ENCODE peak calls at places on chromosomes 16 and 17, in five cellular contexts. One of them, this sample, is unnamed.

GRCh38 chr16:8611122-8611521 is 10.4 kb upstream of the METTL22 start:
- DNase-seq in effector CD4-positive, alpha-beta T cell: no peak
- DNase-seq in HuH-7.5: no peak
- DNase-seq in KG1: no peak
- DNase-seq in iris pigment epithelial cell: no peak
- DNase-seq in this sample: no peak

GRCh38 chr16:937311-937710 is 33.5 kb downstream of the LMF1 start:
- DNase-seq in iris pigment epithelial cell: no peak
- DNase-seq in effector CD4-positive, alpha-beta T cell: no peak
- DNase-seq in HuH-7.5: no peak
- DNase-seq in KG1: no peak
- DNase-seq in this sample: no peak

GRCh38 chr17:67500261-67500660 is 123.2 kb downstream of the PITPNC1 start:
- DNase-seq in HuH-7.5: no peak
- DNase-seq in iris pigment epithelial cell: peak; percentile 31
- DNase-seq in KG1: no peak
- DNase-seq in effector CD4-positive, alpha-beta T cell: no peak
- DNase-seq in this sample: no peak

GRCh38 chr17:70552230-70552981 is 383.1 kb downstream of the KCNJ2 start:
- DNase-seq in HuH-7.5: peak; percentile 40
- DNase-seq in effector CD4-positive, alpha-beta T cell: no peak
- DNase-seq in iris pigment epithelial cell: peak; percentile 56
- DNase-seq in KG1: peak; percentile 36
- DNase-seq in this sample: peak; percentile 51

GRCh38 chr16:56275076-56275475 is 83.8 kb downstream of the GNAO1 start:
- DNase-seq in KG1: no peak
- DNase-seq in iris pigment epithelial cell: no peak
- DNase-seq in effector CD4-positive, alpha-beta T cell: no peak
- DNase-seq in HuH-7.5: no peak
- DNase-seq in this sample: no peak

GRCh38 chr17:20094777-20095176 is 85.6 kb downstream of the SPECC1 start:
- DNase-seq in iris pigment epithelial cell: no peak
- DNase-seq in effector CD4-positive, alpha-beta T cell: no peak
- DNase-seq in HuH-7.5: no peak
- DNase-seq in KG1: no peak
- DNase-seq in this sample: no peak

GRCh38 chr17:32249475-32249874 is 16.2 kb upstream of the RHBDL3 start:
- DNase-seq in KG1: no peak
- DNase-seq in iris pigment epithelial cell: no peak
- DNase-seq in HuH-7.5: no peak
- DNase-seq in effector CD4-positive, alpha-beta T cell: no peak
- DNase-seq in this sample: no peak

GRCh38 chr17:1153795-1154546 is 25.8 kb downstream of the ABR start:
- DNase-seq in iris pigment epithelial cell: peak; percentile 75
- DNase-seq in KG1: no peak
- DNase-seq in effector CD4-positive, alpha-beta T cell: no peak
- DNase-seq in HuH-7.5: peak; percentile 57
- DNase-seq in this sample: peak; percentile 20

GRCh38 chr16:49921791-49922456 is 66.0 kb upstream of the ZNF423 start:
- DNase-seq in HuH-7.5: peak; percentile 66
- DNase-seq in iris pigment epithelial cell: peak; percentile 41
- DNase-seq in effector CD4-positive, alpha-beta T cell: no peak
- DNase-seq in KG1: peak; percentile 8
- DNase-seq in this sample: peak; percentile 87

GRCh38 chr17:1966274-1967086 is 58.7 kb downstream of the RTN4RL1 start:
- DNase-seq in KG1: no peak
- DNase-seq in HuH-7.5: no peak
- DNase-seq in effector CD4-positive, alpha-beta T cell: no peak
- DNase-seq in iris pigment epithelial cell: no peak
- DNase-seq in this sample: no peak

GRCh38 chr16:4511441-4512082 is 27.0 kb downstream of the CDIP1 start:
- DNase-seq in KG1: no peak
- DNase-seq in iris pigment epithelial cell: peak; percentile 42
- DNase-seq in effector CD4-positive, alpha-beta T cell: no peak
- DNase-seq in HuH-7.5: peak; percentile 66
- DNase-seq in this sample: peak; percentile 64

GRCh38 chr17:75876938-75877751 is 1.2 kb downstream of the TRIM47 start:
- DNase-seq in effector CD4-positive, alpha-beta T cell: no peak
- DNase-seq in HuH-7.5: no peak
- DNase-seq in KG1: no peak
- DNase-seq in iris pigment epithelial cell: peak; percentile 92
- DNase-seq in this sample: peak; percentile 87

GRCh38 chr16:19683453-19684236 is 34.4 kb downstream of the KNOP1 start:
- DNase-seq in HuH-7.5: no peak
- DNase-seq in KG1: no peak
- DNase-seq in iris pigment epithelial cell: no peak
- DNase-seq in effector CD4-positive, alpha-beta T cell: no peak
- DNase-seq in this sample: no peak

GRCh38 chr16:73326770-73327470 is 279.0 kb upstream of the ZFHX3 start:
- DNase-seq in iris pigment epithelial cell: no peak
- DNase-seq in HuH-7.5: no peak
- DNase-seq in KG1: no peak
- DNase-seq in effector CD4-positive, alpha-beta T cell: no peak
- DNase-seq in this sample: no peak

GRCh38 chr17:65531508-65532431 is 29.7 kb downstream of the AXIN2 start:
- DNase-seq in effector CD4-positive, alpha-beta T cell: no peak
- DNase-seq in iris pigment epithelial cell: peak; percentile 51
- DNase-seq in HuH-7.5: peak; percentile 70
- DNase-seq in KG1: no peak
- DNase-seq in this sample: peak; percentile 51

GRCh38 chr17:43044024-43044423 is 19.0 kb downstream of the RND2 start:
- DNase-seq in HuH-7.5: no peak
- DNase-seq in iris pigment epithelial cell: no peak
- DNase-seq in KG1: no peak
- DNase-seq in effector CD4-positive, alpha-beta T cell: no peak
- DNase-seq in this sample: no peak

GRCh38 chr17:6163632-6164319 is 93.6 kb downstream of the WSCD1 start:
- DNase-seq in KG1: no peak
- DNase-seq in iris pigment epithelial cell: no peak
- DNase-seq in effector CD4-positive, alpha-beta T cell: no peak
- DNase-seq in HuH-7.5: no peak
- DNase-seq in this sample: peak; percentile 56

GRCh38 chr17:10681866-10682446 is 15.4 kb downstream of the SCO1 start:
- DNase-seq in HuH-7.5: no peak
- DNase-seq in iris pigment epithelial cell: peak; percentile 35
- DNase-seq in effector CD4-positive, alpha-beta T cell: no peak
- DNase-seq in KG1: no peak
- DNase-seq in this sample: no peak